ENCODE peak calls at places on chromosome 15, in four cellular contexts. S is Panc1, Y is upper lobe of left lung, Q is neuronal stem cell. O is an unnamed sample.

GRCh38 chr15:68781766-68782588 is 38.7 kb downstream of the ANP32A start:
- DNase-seq in Q (no peak), S (no peak), Y (peak; percentile 71), O (no peak)

GRCh38 chr15:31365655-31366127 is 39.1 kb downstream of the KLF13 start:
- DNase-seq in Y (peak; percentile 98), S (no peak), Q (peak; percentile 46), O (peak; percentile 63)

GRCh38 chr15:70348581-70349344 is 251.0 kb upstream of the TLE3 start:
- DNase-seq in S (no peak), Y (peak; percentile 67), Q (no peak), O (no peak)

GRCh38 chr15:79364571-79365240 is 53.8 kb downstream of the TMED3 start:
- DNase-seq in Y (no peak), S (no peak), Q (no peak), O (no peak)

GRCh38 chr15:77022646-77023575 is 28.0 kb downstream of the PSTPIP1 start:
- DNase-seq in Y (no peak), Q (no peak), S (no peak), O (no peak)

GRCh38 chr15:77030928-77031375 is 36.0 kb downstream of the PSTPIP1 start:
- DNase-seq in Q (no peak), Y (no peak), S (no peak), O (peak; percentile 12)

GRCh38 chr15:77633913-77634265 is 1.2 kb upstream of the LINGO1 start:
- DNase-seq in Y (no peak), Q (no peak), S (no peak), O (peak; percentile 94)

GRCh38 chr15:42384597-42384996 is 25.3 kb downstream of the CAPN3 start:
- DNase-seq in Y (no peak), S (no peak), Q (no peak), O (peak; percentile 49)

GRCh38 chr15:68091743-68092142 is 37.6 kb downstream of the PIAS1 start:
- DNase-seq in S (no peak), Y (no peak), Q (no peak), O (no peak)

GRCh38 chr15:96359772-96360498 is 29.4 kb downstream of the NR2F2 start:
- DNase-seq in Q (no peak), S (no peak), Y (no peak), O (no peak)

GRCh38 chr15:88174571-88174970 is 82.0 kb downstream of the NTRK3 start:
- DNase-seq in S (no peak), Y (no peak), Q (no peak), O (no peak)

GRCh38 chr15:86743283-86743903 is 663.7 kb downstream of the AGBL1 start:
- DNase-seq in S (peak; percentile 12), Q (peak; percentile 65), Y (no peak), O (peak; percentile 87)

GRCh38 chr15:26772588-26773484 is at the start of gene GABRB3:
- DNase-seq in Q (peak; percentile 59), S (no peak), Y (no peak), O (peak; percentile 70)

GRCh38 chr15:92618121-92618520 is 37.5 kb downstream of the FAM174B start:
- DNase-seq in S (no peak), Y (peak; percentile 21), Q (no peak), O (no peak)

GRCh38 chr15:49387471-49387870 is 35.6 kb upstream of the FGF7 start:
- DNase-seq in Y (no peak), S (no peak), Q (no peak), O (no peak)

GRCh38 chr15:57048930-57049550 is 130.6 kb downstream of the TCF12 start:
- DNase-seq in Y (no peak), Q (no peak), S (no peak), O (no peak)

GRCh38 chr15:38873151-38873550 is 308.5 kb upstream of the RASGRP1 start:
- DNase-seq in Q (no peak), Y (no peak), S (no peak), O (no peak)

GRCh38 chr15:66765478-66766281 is 63.6 kb downstream of the SMAD6 start:
- DNase-seq in S (no peak), Y (peak; percentile 91), Q (no peak), O (peak; percentile 94)

GRCh38 chr15:32878849-32879795 is 161.3 kb downstream of the GREM1 start:
- DNase-seq in Y (no peak), S (no peak), Q (no peak), O (no peak)

GRCh38 chr15:40807028-40807887 is at the start of the genes DNAJC17 and ZFYVE19:
- DNase-seq in Q (peak; percentile 95), Y (peak; percentile 99), S (peak; percentile 90), O (peak; percentile 98)
- H3K4me1 ChIP-seq in Q (peaks cover 2% of the 10 kb centered on the region), Y (peaks cover 37% of the 10 kb centered on the region), S (peaks cover 10% of the 10 kb centered on the region), O (peaks cover 12% of the 10 kb centered on the region)

GRCh38 chr15:59153466-59153865 is 48.5 kb downstream of the CCNB2 start:
- DNase-seq in Y (no peak), S (no peak), Q (no peak), O (no peak)

GRCh38 chr15:59152694-59153450 is 47.9 kb downstream of the CCNB2 start:
- DNase-seq in Y (no peak), Q (no peak), S (no peak), O (no peak)

GRCh38 chr15:59157398-59157797 is 49.2 kb upstream of the LDHAL6B start:
- DNase-seq in Y (no peak), S (no peak), Q (no peak), O (no peak)

GRCh38 chr15:59157840-59158700 is 48.6 kb upstream of the LDHAL6B start:
- DNase-seq in S (no peak), Y (no peak), Q (no peak), O (no peak)

GRCh38 chr15:59154268-59154667 is 49.3 kb downstream of the CCNB2 start:
- DNase-seq in S (no peak), Q (no peak), Y (no peak), O (no peak)
- H3K4me1 ChIP-seq in S (no peaks in the 10 kb centered on the region), Q (no peaks in the 10 kb centered on the region), Y (peaks cover 5% of the 10 kb centered on the region), O (peaks cover 2% of the 10 kb centered on the region)

DNA sequence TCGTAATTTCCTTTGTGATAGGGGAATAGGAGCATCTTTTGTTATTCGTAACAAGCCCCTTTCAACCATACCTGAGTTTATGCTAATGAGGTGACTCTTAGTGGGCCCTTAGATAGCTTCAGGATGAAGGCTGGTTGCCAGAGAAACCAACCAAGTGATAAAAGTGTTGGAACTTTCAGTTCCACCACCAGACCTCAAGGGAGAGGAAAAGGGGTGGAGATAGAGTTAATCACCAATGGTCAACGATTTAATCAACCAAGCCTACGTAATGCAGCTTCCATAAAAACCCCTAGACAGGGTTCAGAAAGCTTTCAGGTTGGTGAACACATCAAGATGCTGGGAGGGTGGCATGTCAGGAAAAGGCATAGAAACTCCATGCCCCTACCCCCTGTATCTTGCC is 33.0 kb downstream of the HERC1 start:
- DNase-seq in Y (no peak), S (no peak), Q (no peak), O (no peak)
- H3K4me1 ChIP-seq in Y (peaks cover 47% of the 10 kb centered on the region), S (no peaks in the 10 kb centered on the region), Q (peaks cover 15% of the 10 kb centered on the region), O (peaks cover 18% of the 10 kb centered on the region)

GRCh38 chr15:81285461-81285860 is 38.5 kb downstream of the STARD5 start:
- DNase-seq in S (no peak), Q (no peak), Y (no peak), O (no peak)
- H3K4me1 ChIP-seq in S (no peaks in the 10 kb centered on the region), Q (no peaks in the 10 kb centered on the region), Y (no peaks in the 10 kb centered on the region), O (no peaks in the 10 kb centered on the region)

GRCh38 chr15:45144775-45145174 is 15.0 kb downstream of the DUOX1 start:
- DNase-seq in Y (no peak), Q (no peak), S (no peak), O (no peak)
- H3K4me1 ChIP-seq in Y (peaks cover 4% of the 10 kb centered on the region), Q (no peaks in the 10 kb centered on the region), S (no peaks in the 10 kb centered on the region), O (peaks cover 5% of the 10 kb centered on the region)

GRCh38 chr15:52670087-52670486 is 9.1 kb downstream of the ATOSA start:
- DNase-seq in Y (no peak), S (no peak), Q (no peak), O (no peak)

GRCh38 chr15:52674831-52675230 is 4.4 kb downstream of the ATOSA start:
- DNase-seq in Y (no peak), S (no peak), Q (no peak), O (no peak)

GRCh38 chr15:52673312-52673711 is 5.9 kb downstream of the ATOSA start:
- DNase-seq in Q (no peak), Y (no peak), S (no peak), O (no peak)

GRCh38 chr15:52673734-52674133 is 5.5 kb downstream of the ATOSA start:
- DNase-seq in Q (no peak), Y (no peak), S (no peak), O (no peak)

GRCh38 chr15:52672661-52673060 is 6.5 kb downstream of the ATOSA start:
- DNase-seq in Y (no peak), S (no peak), Q (no peak), O (no peak)
- H3K4me1 ChIP-seq in Y (peaks cover 27% of the 10 kb centered on the region), S (peaks cover 14% of the 10 kb centered on the region), Q (peaks cover 5% of the 10 kb centered on the region), O (peaks cover 18% of the 10 kb centered on the region)

DNA sequence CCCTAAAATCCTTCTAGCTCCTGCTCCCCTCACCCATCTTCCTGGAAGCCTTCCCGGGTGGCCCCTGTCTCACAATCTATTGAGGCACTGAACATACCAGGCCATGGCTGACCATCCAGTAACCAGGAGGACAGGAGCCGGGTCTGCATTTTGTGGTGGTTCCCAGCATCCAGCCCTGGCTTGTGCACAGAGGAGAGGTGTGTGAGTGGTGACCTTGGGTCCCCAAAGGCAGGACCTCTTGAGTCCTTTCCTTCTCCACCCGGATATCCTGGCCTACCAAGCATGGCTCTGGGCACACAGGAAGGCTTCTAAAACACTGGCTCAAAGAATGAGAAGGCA is 7.8 kb downstream of the CSK start:
- DNase-seq in Q (no peak), S (no peak), Y (no peak), O (no peak)
- H3K4me1 ChIP-seq in Q (peaks cover 11% of the 10 kb centered on the region), S (peaks cover 55% of the 10 kb centered on the region), Y (peaks cover 100% of the 10 kb centered on the region), O (peaks cover 3% of the 10 kb centered on the region)